ENCODE peak calls at places on chromosome 19, in seven cellular contexts. H is endothelial cell of umbilical vein, I is DND-41, N is kidney, K is GM23248, P is left ventricle myocardium inferior, D is GM12865. Y is an unnamed sample.

GRCh38 chr19:480016-480855 is 16.1 kb upstream of the MADCAM1 start:
- DNase-seq in H (peak; percentile 55), I (peak; percentile 38), N (peak; percentile 90), K (peak; percentile 76), P (peak; percentile 88), D (no peak), Y (peak; percentile 72)

GRCh38 chr19:51559240-51559639 is 11.8 kb upstream of the ZNF175 start:
- DNase-seq in H (no peak), I (no peak), N (no peak), K (no peak), P (no peak), D (no peak), Y (no peak)

GRCh38 chr19:2488942-2489731 is 13.2 kb downstream of the GADD45B start:
- DNase-seq in H (peak; percentile 34), I (no peak), N (peak; percentile 89), K (peak; percentile 82), P (peak; percentile 62), D (peak; percentile 58), Y (peak; percentile 74)

GRCh38 chr19:6064016-6064702 is 46.1 kb downstream of the RFX2 start:
- DNase-seq in H (no peak), I (no peak), N (peak; percentile 50), K (no peak), P (no peak), D (no peak), Y (no peak)

GRCh38 chr19:1173160-1173844 is 766 bp downstream of the SBNO2 start:
- DNase-seq in H (no peak), I (peak; percentile 27), N (peak; percentile 88), K (peak; percentile 55), P (no peak), D (no peak), Y (no peak)

GRCh38 chr19:48394331-48395169 is 1.1 kb downstream of the GRIN2D start:
- DNase-seq in H (no peak), I (no peak), N (no peak), K (peak; percentile 44), P (no peak), D (no peak), Y (no peak)

GRCh38 chr19:40907968-40908735 is 26.1 kb upstream of the CYP2A7 start:
- DNase-seq in H (no peak), I (no peak), N (no peak), K (peak; percentile 11), P (no peak), D (peak; percentile 2), Y (no peak)

GRCh38 chr19:41226053-41226873 is 7.2 kb downstream of the AXL start:
- DNase-seq in H (peak; percentile 59), I (no peak), N (peak; percentile 86), K (peak; percentile 96), P (peak; percentile 65), D (no peak), Y (peak; percentile 92)

GRCh38 chr19:5987077-5987818 is 9.3 kb upstream of the RANBP3 start:
- DNase-seq in H (peak; percentile 86), I (peak; percentile 76), N (no peak), K (peak; percentile 82), P (peak; percentile 58), D (peak; percentile 80), Y (peak; percentile 89)

GRCh38 chr19:46344363-46344762 is 2.5 kb upstream of the PPP5C start:
- DNase-seq in H (no peak), I (no peak), N (no peak), K (no peak), P (no peak), D (no peak), Y (no peak)

GRCh38 chr19:10332158-10332964 is 968 bp downstream of the RAVER1 start:
- DNase-seq in H (no peak), I (no peak), N (no peak), K (peak; percentile 17), P (no peak), D (no peak), Y (no peak)

DNA sequence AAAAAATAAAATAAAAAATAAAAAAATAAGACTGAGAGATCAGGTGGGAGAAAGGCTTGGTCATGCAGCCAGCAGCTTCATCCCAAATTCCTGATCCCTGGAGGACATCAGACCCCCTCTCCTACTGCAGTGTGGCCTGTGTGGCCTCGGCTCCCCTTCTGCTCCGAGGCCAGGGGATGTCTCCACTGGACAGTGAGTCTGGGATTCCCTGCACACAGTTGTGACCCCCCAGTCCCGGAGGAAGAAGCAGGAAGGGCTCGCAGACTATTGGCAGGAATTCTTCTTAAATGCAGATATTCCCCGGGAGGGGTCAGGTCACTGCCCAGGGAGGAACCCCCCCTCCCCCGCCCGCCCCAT is 41.9 kb downstream of the ZNF627 start:
- DNase-seq in H (no peak), I (no peak), N (no peak), K (no peak), P (no peak), D (no peak), Y (no peak)
- H3K4me3 ChIP-seq in H (no peak overlapping the region), I (peak overlapping the region; percentile 96), N (no peak overlapping the region), K (peak overlapping the region; percentile 79), P (peak overlapping the region; percentile 88), D (peak overlapping the region; percentile 68), Y (no peak overlapping the region)

GRCh38 chr19:58166268-58166667 is 15.7 kb upstream of the ZNF329 start:
- DNase-seq in H (no peak), I (no peak), N (no peak), K (no peak), P (no peak), D (no peak), Y (no peak)
- H3K4me3 ChIP-seq in H (no peak overlapping the region), I (no peak overlapping the region), N (no peak overlapping the region), K (no peak overlapping the region), P (no peak overlapping the region), D (no peak overlapping the region), Y (no peak overlapping the region)

DNA sequence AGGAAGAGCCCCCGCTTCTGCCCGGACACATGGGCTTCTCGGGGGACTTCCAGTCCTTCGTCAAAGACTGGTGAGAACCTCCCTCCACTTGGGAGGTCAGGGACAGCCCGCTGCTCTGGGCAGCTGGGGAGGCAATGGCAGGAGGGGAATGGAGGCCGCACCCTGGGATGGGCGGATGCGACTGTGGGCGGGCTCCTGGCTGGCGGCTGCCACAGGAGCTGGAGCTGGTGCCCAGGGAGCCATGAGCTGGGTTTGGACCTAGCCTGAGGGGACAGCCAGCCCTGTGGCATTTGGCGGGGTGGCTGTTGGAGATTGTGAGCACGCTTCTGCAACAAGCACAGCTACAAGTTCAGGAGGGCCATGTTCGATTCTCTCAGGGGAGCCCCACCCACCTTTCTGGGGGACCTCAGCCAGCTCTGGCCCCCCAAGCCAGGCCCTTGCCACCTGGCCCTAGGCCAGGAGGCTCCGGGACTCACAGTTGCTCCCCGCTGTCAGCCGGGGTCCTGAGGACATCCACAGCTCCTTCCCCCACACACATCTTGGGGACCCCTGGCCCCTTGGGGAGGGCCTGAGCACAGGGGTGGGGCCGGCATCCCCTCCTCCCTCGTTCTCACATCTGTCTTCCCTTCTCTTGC is 3.0 kb upstream of the TGFBR3L start:
- DNase-seq in H (no peak), I (no peak), N (no peak), K (no peak), P (no peak), D (no peak), Y (no peak)
- H3K4me3 ChIP-seq in H (no peak overlapping the region), I (no peak overlapping the region), N (no peak overlapping the region), K (no peak overlapping the region), P (no peak overlapping the region), D (no peak overlapping the region), Y (no peak overlapping the region)

DNA sequence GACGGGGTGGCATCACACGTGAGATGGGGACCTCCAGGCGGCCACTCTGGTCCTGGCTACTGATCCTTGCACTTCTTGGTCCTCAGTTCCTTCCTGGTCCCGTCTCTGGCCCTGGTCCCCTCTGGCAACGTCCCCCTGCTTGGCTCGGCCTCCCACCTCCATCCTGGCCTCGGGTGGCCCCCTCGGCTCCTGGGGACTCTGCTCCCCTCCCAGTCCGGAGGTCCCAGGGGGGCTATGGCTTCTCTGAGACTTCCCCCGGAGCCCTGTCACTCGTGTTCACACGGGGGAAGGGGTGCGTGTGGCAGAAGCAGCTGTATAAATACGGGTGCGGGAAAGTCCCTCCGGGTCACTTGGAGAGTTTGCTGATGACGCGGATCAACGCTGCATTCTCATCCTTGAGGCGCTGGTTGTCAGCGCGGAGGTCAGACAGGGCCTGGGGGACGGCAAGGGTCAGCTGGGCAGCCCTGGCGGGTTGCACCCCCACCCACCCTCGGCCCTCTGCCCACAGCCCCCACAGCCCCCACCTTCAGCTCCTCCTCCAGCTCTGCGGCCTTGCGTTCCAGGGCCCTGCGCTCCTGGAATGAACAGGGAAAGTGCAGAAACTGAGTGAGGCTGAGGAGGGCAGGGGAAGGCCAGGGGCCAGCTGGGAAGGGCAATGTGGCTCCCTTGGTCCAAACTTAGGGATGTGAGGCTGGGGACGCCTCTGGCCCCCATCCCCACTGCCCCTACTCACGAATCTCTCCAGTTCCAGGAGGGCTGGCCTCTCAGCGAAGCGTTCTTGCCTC is 15.6 kb downstream of the EPS8L1 start:
- DNase-seq in H (no peak), I (no peak), N (peak; percentile 64), K (no peak), P (no peak), D (no peak), Y (no peak)
- H3K4me3 ChIP-seq in H (no peak overlapping the region), I (no peak overlapping the region), N (no peak overlapping the region), K (no peak overlapping the region), P (no peak overlapping the region), D (no peak overlapping the region), Y (no peak overlapping the region)

GRCh38 chr19:36807029-36807428 is 31.2 kb downstream of the ZNF790 start:
- DNase-seq in H (no peak), I (no peak), N (no peak), K (no peak), P (no peak), D (no peak), Y (no peak)

DNA sequence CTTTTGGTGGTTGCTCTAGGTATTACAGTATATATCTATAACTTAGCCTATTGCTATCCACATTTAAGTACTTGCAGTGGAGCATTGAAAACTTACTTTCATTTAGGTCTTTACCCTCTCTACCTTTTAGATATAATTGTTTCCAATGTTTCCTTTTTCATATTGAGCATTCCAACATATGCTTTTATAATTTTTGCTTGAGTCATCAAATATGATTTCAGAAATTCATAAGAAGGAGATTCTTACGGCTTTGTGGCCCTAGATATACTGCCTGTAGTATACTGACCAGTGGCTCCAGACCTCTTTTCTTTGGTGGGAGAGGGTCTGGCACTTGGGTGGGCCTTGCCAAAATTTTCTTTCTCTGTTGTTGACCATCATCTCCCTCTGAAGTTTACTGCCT is 32.8 kb upstream of the ZNF850 start:
- DNase-seq in H (no peak), I (no peak), N (no peak), K (no peak), P (no peak), D (no peak), Y (no peak)
- H3K4me3 ChIP-seq in H (no peak overlapping the region), I (no peak overlapping the region), N (no peak overlapping the region), K (no peak overlapping the region), P (no peak overlapping the region), D (no peak overlapping the region), Y (no peak overlapping the region)

Y was measured in cardiac fibroblast.